ENCODE peak calls at places on chromosomes 13 and 19, in five cellular contexts. K is glutamatergic neuron; F is activated naive CD4-positive, alpha-beta T cell; E is AG09309; P is B cell. X is an unnamed sample.
A peak's percentile ranks its signal among the peaks of the same experiment; 100 is the strongest.

GRCh38 chr13:49954674-49955455 is 18.7 kb upstream of the SPRYD7 start:
- DNase-seq in P (no peak), E (no peak), F (no peak), K (no peak), X (no peak)

GRCh38 chr13:33069365-33069764 is 53.1 kb downstream of the KL start:
- DNase-seq in K (no peak), E (no peak), F (no peak), P (no peak), X (no peak)

GRCh38 chr19:2618611-2619010 is 83.9 kb downstream of the GNG7 start:
- DNase-seq in P (peak; percentile 78), E (peak; percentile 55), K (no peak), F (peak; percentile 61), X (no peak)

GRCh38 chr19:53958168-53958571 is 4.6 kb upstream of the CACNG8 start:
- DNase-seq in K (peak; percentile 75), P (no peak), F (no peak), E (no peak), X (no peak)

GRCh38 chr13:56424246-56424645 is 716.5 kb upstream of the PRR20A start:
- DNase-seq in K (no peak), P (no peak), E (no peak), F (no peak), X (no peak)

GRCh38 chr19:48443262-48443661 is 2.5 kb upstream of the GRWD1 start:
- DNase-seq in K (no peak), F (peak; percentile 12), P (peak; percentile 53), E (no peak), X (no peak)

GRCh38 chr19:52492991-52493470 is 34.4 kb upstream of the ZNF808 start:
- DNase-seq in K (peak; percentile 47), F (no peak), P (no peak), E (no peak), X (no peak)

GRCh38 chr19:5057860-5058259 is 88.9 kb downstream of the KDM4B start:
- DNase-seq in P (no peak), E (no peak), K (no peak), F (no peak), X (no peak)

GRCh38 chr19:47540748-47541147 is 25.9 kb upstream of the NAPA start:
- DNase-seq in F (no peak), E (peak; percentile 11), P (no peak), K (no peak), X (no peak)

GRCh38 chr13:21833921-21834320 is 163.0 kb downstream of the FGF9 start:
- DNase-seq in F (no peak), K (no peak), P (no peak), E (no peak), X (no peak)

GRCh38 chr13:81302125-81302524 is 961.2 kb upstream of the SPRY2 start:
- DNase-seq in F (no peak), E (no peak), P (no peak), K (no peak), X (no peak)

GRCh38 chr13:26047040-26047439 is 4.8 kb downstream of the SHISA2 start:
- DNase-seq in E (no peak), P (no peak), F (no peak), K (no peak), X (no peak)

GRCh38 chr19:45404557-45405434 is at the start of gene PPP1R13L:
- DNase-seq in F (peak; percentile 31), P (peak; percentile 57), E (no peak), K (no peak), X (peak; percentile 63)

GRCh38 chr13:93621051-93621450 is 394.4 kb downstream of the GPC6 start:
- DNase-seq in P (no peak), E (no peak), F (no peak), K (no peak), X (no peak)

GRCh38 chr19:42076375-42076944 is 494 bp downstream of the ZNF574 start:
- DNase-seq in P (no peak), K (peak; percentile 66), F (peak; percentile 54), E (no peak), X (peak; percentile 41)

GRCh38 chr19:7795555-7796161 is 32.6 kb downstream of the CLEC4M start:
- DNase-seq in K (no peak), P (no peak), F (no peak), E (no peak), X (no peak)

GRCh38 chr13:100176781-100177389 is 88.0 kb downstream of the PCCA start:
- DNase-seq in K (no peak), E (peak; percentile 2), F (no peak), P (no peak), X (no peak)

GRCh38 chr19:51796195-51796679 is 1.3 kb downstream of the FPR3 start:
- DNase-seq in P (no peak), K (no peak), F (no peak), E (no peak), X (no peak)

GRCh38 chr19:4013886-4014540 is 6.5 kb downstream of the PIAS4 start:
- DNase-seq in K (no peak), E (no peak), F (no peak), P (peak; percentile 8), X (no peak)

GRCh38 chr13:52780092-52780491 is 40.5 kb upstream of the CNMD start:
- DNase-seq in K (no peak), F (no peak), P (no peak), E (no peak), X (no peak)

GRCh38 chr19:1107655-1108261 is 4.0 kb downstream of the GPX4 start:
- DNase-seq in P (no peak), K (no peak), F (no peak), E (no peak), X (no peak)

GRCh38 chr13:67829641-67830040 is 599.5 kb upstream of the PCDH9 start:
- DNase-seq in P (no peak), K (no peak), E (no peak), F (no peak), X (no peak)

GRCh38 chr19:10193666-10194499 is 870 bp downstream of the DNMT1 start:
- DNase-seq in K (peak; percentile 66), E (no peak), F (peak; percentile 24), P (no peak), X (no peak)

GRCh38 chr19:4369888-4370260 is 26.5 kb downstream of the MPND start:
- DNase-seq in E (no peak), K (peak; percentile 60), F (peak; percentile 61), P (peak; percentile 78), X (peak; percentile 68)

GRCh38 chr19:49692102-49692599 is 1.2 kb downstream of the CPT1C start:
- DNase-seq in K (no peak), P (no peak), E (no peak), F (no peak), X (no peak)

GRCh38 chr13:25153736-25154135 is 18.4 kb downstream of the AMER2 start:
- DNase-seq in F (no peak), K (no peak), P (no peak), E (no peak), X (no peak)

GRCh38 chr13:93716623-93717022 is 490.0 kb downstream of the GPC6 start:
- DNase-seq in K (no peak), F (no peak), P (no peak), E (no peak), X (no peak)

GRCh38 chr19:17777840-17778620 is 16.9 kb upstream of the B3GNT3 start:
- DNase-seq in K (peak; percentile 80), P (peak; percentile 66), F (peak; percentile 23), E (no peak), X (no peak)

GRCh38 chr19:49664171-49665070 is 1.2 kb downstream of the IRF3 start:
- DNase-seq in E (no peak), P (peak; percentile 89), K (peak; percentile 92), F (peak; percentile 93), X (peak; percentile 75)

GRCh38 chr19:31263317-31263716 is 85.9 kb downstream of the TSHZ3 start:
- DNase-seq in E (no peak), P (no peak), F (no peak), K (no peak), X (no peak)

GRCh38 chr13:113545931-113546516 is 38.5 kb upstream of the TFDP1 start:
- DNase-seq in P (no peak), F (no peak), K (no peak), E (no peak), X (no peak)

GRCh38 chr19:1206733-1207301 is 1.2 kb downstream of the STK11 start:
- DNase-seq in K (no peak), P (peak; percentile 66), E (no peak), F (peak; percentile 28), X (no peak)

GRCh38 chr13:113854238-113855011 is 9.5 kb downstream of the GAS6 start:
- DNase-seq in E (no peak), F (no peak), P (no peak), K (no peak), X (peak; percentile 54)

GRCh38 chr13:37127706-37128241 is 22.3 kb upstream of the CSNK1A1L start:
- DNase-seq in K (no peak), P (no peak), F (no peak), E (no peak), X (no peak)

GRCh38 chr19:3897936-3898335 is 17.5 kb downstream of the ATCAY start:
- DNase-seq in E (no peak), F (no peak), K (no peak), P (no peak), X (no peak)

GRCh38 chr19:6233827-6234511 is 45.8 kb downstream of the MLLT1 start:
- DNase-seq in E (no peak), K (peak; percentile 35), P (no peak), F (no peak), X (peak; percentile 70)

GRCh38 chr19:50050406-50051223 is 24.8 kb downstream of the ZNF473 start:
- DNase-seq in P (peak; percentile 84), F (peak; percentile 67), K (peak; percentile 79), E (peak; percentile 54), X (peak; percentile 38)

GRCh38 chr19:18109731-18110671 is 12.4 kb downstream of the MAST3 start:
- DNase-seq in K (peak; percentile 67), P (peak; percentile 69), E (no peak), F (peak; percentile 50), X (no peak)